ENCODE peak calls at places on chromosomes 12 and 14, in seven cellular contexts. Z is HCT116, A is H1, X is HepG2, U is K562, Y is SK-N-SH, E is GM12878. M is an unnamed sample.

GRCh38 chr12:57477710-57478681 is 1.7 kb downstream of the ARHGAP9 start:
- DNase-seq in A (no peak), E (peak), Y (no peak), U (peak), Z (no peak), X (no peak), M (no peak)

GRCh38 chr12:48045061-48045846 is 41.0 kb upstream of the COL2A1 start:
- DNase-seq in E (no peak), U (no peak), A (no peak), X (no peak), Y (no peak), Z (no peak), M (no peak)

GRCh38 chr12:47802312-47802711 is 17.4 kb downstream of the HDAC7 start:
- DNase-seq in Z (no peak), A (no peak), U (no peak), X (no peak), E (no peak), Y (peak), M (no peak)

GRCh38 chr14:99995700-99996356 is 69.4 kb upstream of the EVL start:
- DNase-seq in Y (peak), Z (peak), E (peak), U (peak), A (peak), X (peak), M (peak)

GRCh38 chr12:121580959-121581680 is at the start of gene KDM2B:
- DNase-seq in Z (no peak), A (peak), X (peak), U (peak), Y (peak), E (no peak), M (peak)

GRCh38 chr12:88577537-88577936 is 2.7 kb downstream of the KITLG start:
- DNase-seq in Z (peak), X (no peak), U (no peak), Y (no peak), E (no peak), A (no peak), M (peak)

GRCh38 chr12:63782466-63782865 is 2.8 kb downstream of the RXYLT1 start:
- DNase-seq in A (no peak), X (no peak), Y (no peak), E (no peak), Z (no peak), U (no peak), M (no peak)

GRCh38 chr14:75283162-75283883 is 4.7 kb downstream of the FOS start:
- DNase-seq in U (no peak), Y (no peak), A (no peak), X (peak), E (no peak), Z (no peak), M (no peak)

GRCh38 chr12:851913-852312 is 97.6 kb downstream of the RAD52 start:
- DNase-seq in E (no peak), X (no peak), U (no peak), Y (no peak), A (no peak), Z (no peak), M (no peak)

GRCh38 chr12:69096669-69097364 is 142.6 kb upstream of the CPSF6 start:
- DNase-seq in E (no peak), Y (no peak), X (no peak), A (no peak), U (no peak), Z (no peak), M (no peak)

GRCh38 chr14:64303471-64303917 is 9.3 kb upstream of the ESR2 start:
- DNase-seq in U (peak), A (no peak), E (peak), Z (peak), Y (peak), X (peak), M (peak)

GRCh38 chr12:71415336-71416231 is 24.0 kb upstream of the LGR5 start:
- DNase-seq in Z (peak), A (no peak), X (peak), Y (peak), E (peak), U (peak), M (peak)

GRCh38 chr14:93036652-93037341 is 78.9 kb downstream of the ITPK1 start:
- DNase-seq in U (no peak), X (peak), A (no peak), Z (no peak), E (no peak), Y (no peak), M (no peak)

GRCh38 chr14:57290753-57291152 is 22.0 kb downstream of the AP5M1 start:
- DNase-seq in A (no peak), Z (no peak), X (no peak), Y (no peak), E (no peak), U (no peak), M (no peak)

DNA sequence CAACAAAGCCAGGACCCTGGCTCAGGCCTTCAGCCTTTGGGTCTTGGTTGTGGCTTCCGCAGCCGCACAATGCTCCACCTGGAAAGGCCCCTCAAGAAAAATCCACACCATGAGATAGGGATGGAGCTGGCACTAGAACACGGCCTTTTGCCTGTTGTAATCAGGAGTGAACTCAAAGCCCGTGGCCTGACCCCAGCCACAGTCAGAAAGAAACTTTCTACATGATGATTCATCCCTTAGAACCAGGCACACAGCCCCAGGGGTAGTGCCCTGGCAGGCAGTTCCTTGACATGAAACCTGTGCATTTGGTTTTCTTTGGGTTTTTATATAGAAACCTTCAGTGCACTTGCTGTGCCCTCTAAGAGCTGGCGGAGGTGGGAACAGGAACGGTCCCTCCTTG is 5.1 kb downstream of the CLMN start:
- DNase-seq in Z (no peak), U (no peak), Y (peak), E (peak), A (no peak), X (no peak), M (peak)
- TF ChIP-seq JUND in Z (peak), U (no peak), Y (peak), E (peak), A (no peak), X (no peak), M (no peak)

DNA sequence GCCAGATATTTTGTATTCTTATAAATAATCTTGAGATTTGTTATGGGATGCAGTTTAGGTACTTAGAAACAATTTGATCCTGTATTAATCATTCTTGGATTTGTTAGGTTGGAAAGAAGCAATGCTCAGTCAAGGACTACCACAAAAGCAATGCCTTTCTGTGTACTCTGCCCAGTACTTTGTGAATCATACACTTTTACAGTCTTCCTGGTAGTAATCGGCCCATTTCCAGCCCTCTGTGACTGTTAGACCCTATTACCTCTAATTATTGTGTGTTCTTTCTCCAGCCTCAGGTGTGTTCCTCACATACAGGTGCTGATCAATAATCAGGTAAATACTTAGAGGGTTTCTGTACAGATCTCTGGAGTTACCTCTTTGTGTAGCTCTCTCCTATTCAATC is 609.0 kb downstream of the KCNH5 start:
- DNase-seq in Y (no peak), U (no peak), A (no peak), E (no peak), Z (no peak), X (no peak), M (no peak)
- TF ChIP-seq JUND in Y (no peak), U (no peak), A (no peak), E (no peak), Z (no peak), X (no peak), M (no peak)

GRCh38 chr14:77962731-77963520 is 163.0 kb downstream of the ADCK1 start:
- DNase-seq in Y (no peak), Z (no peak), U (peak), E (no peak), A (no peak), X (no peak), M (no peak)

GRCh38 chr14:77965050-77965449 is 165.1 kb downstream of the ADCK1 start:
- DNase-seq in E (no peak), Z (no peak), Y (no peak), X (no peak), U (no peak), A (no peak), M (no peak)

GRCh38 chr14:77961853-77962580 is 162.1 kb downstream of the ADCK1 start:
- DNase-seq in Z (no peak), A (no peak), E (no peak), Y (no peak), X (no peak), U (peak), M (no peak)

GRCh38 chr14:77967110-77967509 is 167.2 kb downstream of the ADCK1 start:
- DNase-seq in U (no peak), A (no peak), Y (no peak), E (no peak), X (no peak), Z (no peak), M (no peak)

DNA sequence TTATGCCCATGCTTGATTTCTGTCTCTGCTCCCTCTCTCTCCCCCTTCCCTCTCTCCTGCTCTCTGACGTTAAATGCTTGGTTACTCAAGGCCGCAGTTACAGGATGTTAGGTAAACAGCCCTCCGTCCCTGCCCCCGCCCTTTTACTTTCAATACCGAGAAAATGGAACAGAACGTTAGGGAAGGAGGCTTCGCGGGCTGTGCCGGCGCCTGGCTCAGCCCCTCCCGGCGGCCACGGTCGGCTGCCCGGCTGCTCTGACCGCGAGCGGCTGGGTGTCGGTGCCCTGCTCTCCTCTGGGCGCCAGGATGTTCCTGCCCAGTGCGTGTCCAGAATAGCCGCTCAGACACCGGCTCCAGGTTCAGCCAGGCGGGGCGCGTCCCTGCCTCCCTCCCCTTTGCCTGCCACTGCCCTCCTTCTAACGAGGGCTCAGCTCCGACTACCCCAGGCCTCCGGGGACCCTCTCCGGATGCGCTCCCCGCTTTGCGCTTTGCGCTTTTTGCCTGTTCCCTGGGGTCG is 166.1 kb downstream of the ADCK1 start:
- DNase-seq in X (peak), A (peak), Y (peak), Z (no peak), U (peak), E (peak), M (peak)
- TF ChIP-seq JUND in X (no peak), A (no peak), Y (no peak), Z (no peak), U (no peak), E (no peak), M (no peak)

GRCh38 chr12:31832740-31833540 is 104.1 kb upstream of the AMN1 start:
- DNase-seq in E (peak), X (no peak), U (peak), Z (no peak), Y (no peak), A (no peak), M (no peak)

GRCh38 chr12:31837913-31838312 is 109.1 kb upstream of the AMN1 start:
- DNase-seq in A (no peak), U (no peak), E (no peak), Y (no peak), Z (no peak), X (no peak), M (no peak)

GRCh38 chr12:31834158-31834557 is 105.3 kb upstream of the AMN1 start:
- DNase-seq in U (no peak), A (no peak), X (no peak), E (no peak), Z (no peak), Y (no peak), M (no peak)

GRCh38 chr12:31833541-31833840 is 104.7 kb upstream of the AMN1 start:
- DNase-seq in X (no peak), E (no peak), Y (no peak), U (no peak), A (no peak), Z (no peak), M (no peak)

DNA sequence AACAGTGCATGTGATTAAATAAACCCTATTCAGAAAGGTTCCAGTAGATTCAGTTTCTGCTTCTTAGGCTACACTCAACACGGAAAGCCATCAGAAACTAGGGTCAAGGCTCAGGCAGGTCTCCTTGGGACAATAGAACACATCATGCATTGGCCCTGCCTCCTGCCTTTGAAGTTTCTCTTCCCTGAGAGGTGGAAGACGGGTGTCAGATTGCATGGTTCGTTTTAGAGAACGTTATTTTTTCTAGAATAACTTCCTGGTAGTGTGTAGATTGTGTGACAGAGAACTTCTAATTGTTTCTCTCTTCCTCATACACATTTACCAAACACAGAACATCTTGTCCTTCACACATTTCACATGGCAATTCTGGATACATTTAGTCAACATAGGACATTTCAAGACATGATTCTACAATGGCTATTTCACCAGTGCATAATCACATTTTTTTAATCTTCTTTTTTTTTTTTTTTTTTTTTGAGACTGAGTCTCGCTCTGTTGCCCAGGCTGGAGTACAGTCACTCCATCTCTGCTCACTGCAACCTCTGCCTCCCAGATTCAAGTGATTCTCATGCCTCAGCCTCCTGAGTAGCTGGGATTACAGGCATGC is 106.6 kb upstream of the AMN1 start:
- DNase-seq in Z (no peak), E (no peak), A (no peak), X (peak), Y (no peak), U (no peak), M (no peak)
- TF ChIP-seq JUND in Z (no peak), E (no peak), A (no peak), X (no peak), Y (no peak), U (no peak), M (no peak)

GRCh38 chr14:25349269-25349668 is 299.3 kb upstream of the STXBP6 start:
- DNase-seq in Y (no peak), E (no peak), Z (no peak), X (no peak), U (no peak), A (no peak), M (no peak)
- TF ChIP-seq JUND in Y (no peak), E (no peak), Z (no peak), X (no peak), U (no peak), A (no peak), M (no peak)

DNA sequence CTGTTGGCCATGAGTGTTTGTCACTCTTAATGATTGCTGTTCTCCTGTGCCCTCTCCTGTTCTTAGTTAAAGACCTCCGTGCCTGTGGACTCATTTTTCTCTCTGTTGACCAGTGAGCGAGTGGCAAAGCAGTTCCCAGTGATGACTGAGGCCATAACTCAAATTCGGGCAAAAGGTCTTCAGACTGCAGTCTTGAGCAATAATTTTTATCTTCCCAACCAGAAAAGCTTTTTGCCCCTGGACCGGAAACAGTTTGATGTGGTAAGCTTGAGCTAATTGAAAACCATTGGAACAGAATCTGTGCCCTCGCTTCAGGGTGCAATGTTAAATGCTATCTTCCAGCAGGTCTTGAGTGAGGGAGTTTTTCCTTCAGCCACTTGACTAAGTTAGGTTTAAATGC is 19.8 kb downstream of the ACAD10 start:
- DNase-seq in U (peak), A (no peak), X (no peak), Z (no peak), Y (no peak), E (no peak), M (no peak)
- TF ChIP-seq JUND in U (no peak), A (no peak), X (no peak), Z (no peak), Y (no peak), E (no peak), M (no peak)

GRCh38 chr14:77270361-77271112 is 469 bp downstream of the NGB start:
- DNase-seq in A (peak), E (no peak), Y (peak), U (no peak), Z (no peak), X (no peak), M (no peak)

GRCh38 chr14:77275041-77275854 is 4.2 kb upstream of the NGB start:
- DNase-seq in Z (no peak), A (no peak), U (no peak), Y (peak), X (no peak), E (no peak), M (no peak)

GRCh38 chr14:77273796-77274195 is 2.8 kb upstream of the NGB start:
- DNase-seq in Y (no peak), E (no peak), Z (no peak), X (no peak), A (no peak), U (no peak), M (no peak)

GRCh38 chr14:77271113-77271710 is at the start of gene NGB:
- DNase-seq in U (no peak), E (no peak), X (no peak), Z (no peak), Y (peak), A (peak), M (no peak)

GRCh38 chr14:77272261-77272660 is 1.3 kb upstream of the NGB start:
- DNase-seq in Z (no peak), E (no peak), X (no peak), U (no peak), A (no peak), Y (no peak), M (no peak)
- TF ChIP-seq JUND in Z (no peak), E (no peak), X (no peak), U (no peak), A (no peak), Y (no peak), M (no peak)

M was measured in T47D.